ENCODE peak calls at places on chromosome 22, in seven cellular contexts. I is NCI-H1436; E is fibroblast of the conjunctiva; N is fibroblast of the aortic adventitia; A is midbrain; G is activated effector memory CD4-positive, alpha-beta T cell treated with Interleukin-2 at 50 U/mL for 16 hours; K is memory B cell. D is an unnamed sample.

GRCh38 chr22:41731609-41732008 is 32.3 kb downstream of the MEI1 start:
- DNase-seq in A (no peak), N (no peak), E (no peak), I (no peak), G (no peak), K (no peak), D (no peak)

GRCh38 chr22:29722587-29722986 is 2.8 kb downstream of the CABP7 start:
- DNase-seq in N (no peak), K (no peak), I (no peak), G (no peak), A (no peak), E (no peak), D (no peak)

GRCh38 chr22:46049726-46050450 is 72.9 kb upstream of the WNT7B start:
- DNase-seq in A (no peak), K (no peak), N (no peak), G (no peak), I (no peak), E (no peak), D (no peak)

GRCh38 chr22:49613871-49614270 is 213.8 kb downstream of the BRD1 start:
- DNase-seq in G (no peak), I (no peak), A (no peak), N (no peak), E (no peak), K (no peak), D (no peak)

GRCh38 chr22:29268511-29269229 is 602 bp downstream of the EWSR1 start:
- DNase-seq in A (peak; percentile 79), K (no peak), E (peak; percentile 49), N (peak; percentile 69), I (peak; percentile 18), G (peak; percentile 18), D (no peak)

GRCh38 chr22:24466831-24467249 is 28.3 kb upstream of the UPB1 start:
- DNase-seq in K (no peak), E (peak; percentile 29), N (peak; percentile 80), A (peak; percentile 16), I (no peak), G (no peak), D (no peak)

GRCh38 chr22:49756656-49757055 is 71.0 kb downstream of the BRD1 start:
- DNase-seq in K (no peak), G (no peak), E (no peak), I (no peak), N (no peak), A (no peak), D (no peak)

GRCh38 chr22:41531736-41532477 is 12.4 kb downstream of the POLR3H start:
- DNase-seq in G (no peak), I (no peak), N (no peak), K (no peak), E (no peak), A (no peak), D (no peak)

D was measured in NCI-H1694.